ENCODE peak calls at places on chromosomes 16 and 17, in four cellular contexts. One of them, this sample, is unnamed.

GRCh38 chr16:11835891-11836652 is 15.3 kb downstream of the RSL1D1 start:
- DNase-seq in C1 segment of cervical spinal cord: no peak
- DNase-seq in ascending aorta: no peak
- DNase-seq in ACHN: no peak
- DNase-seq in this sample: peak

GRCh38 chr17:65794572-65794971 is 233.1 kb upstream of the AXIN2 start:
- DNase-seq in C1 segment of cervical spinal cord: no peak
- DNase-seq in ascending aorta: no peak
- DNase-seq in ACHN: peak
- DNase-seq in this sample: no peak

GRCh38 chr17:29341726-29342125 is 47.8 kb upstream of the NUFIP2 start:
- DNase-seq in ACHN: no peak
- DNase-seq in ascending aorta: no peak
- DNase-seq in C1 segment of cervical spinal cord: no peak
- DNase-seq in this sample: no peak

GRCh38 chr17:80029235-80029974 is 6.3 kb downstream of the TBC1D16 start:
- DNase-seq in C1 segment of cervical spinal cord: no peak
- DNase-seq in ascending aorta: peak
- DNase-seq in ACHN: no peak
- DNase-seq in this sample: peak

GRCh38 chr17:73759324-73760185 is 115.3 kb upstream of the SDK2 start:
- DNase-seq in ACHN: no peak
- DNase-seq in ascending aorta: no peak
- DNase-seq in C1 segment of cervical spinal cord: no peak
- DNase-seq in this sample: no peak

GRCh38 chr17:39461113-39461910 is at the start of gene CDK12:
- DNase-seq in ascending aorta: peak
- DNase-seq in C1 segment of cervical spinal cord: peak
- DNase-seq in ACHN: peak
- DNase-seq in this sample: peak

GRCh38 chr16:51971184-51971583 is 575.8 kb downstream of the TOX3 start:
- DNase-seq in C1 segment of cervical spinal cord: no peak
- DNase-seq in ACHN: peak
- DNase-seq in ascending aorta: no peak
- DNase-seq in this sample: no peak

GRCh38 chr17:73234746-73235145 is 26.9 kb downstream of the CPSF4L start:
- DNase-seq in C1 segment of cervical spinal cord: no peak
- DNase-seq in ascending aorta: no peak
- DNase-seq in ACHN: no peak
- DNase-seq in this sample: no peak

GRCh38 chr17:7803981-7804380 is 30.0 kb upstream of the KDM6B start:
- DNase-seq in ascending aorta: no peak
- DNase-seq in ACHN: no peak
- DNase-seq in C1 segment of cervical spinal cord: no peak
- DNase-seq in this sample: no peak

This sample was measured in suprapubic skin.